ENCODE peak calls at places on chromosomes 5 and 9, in six cellular contexts. R, P, N, X, B and G are unnamed samples.
A peak's percentile ranks its signal among the peaks of the same experiment; 100 is the strongest.

GRCh38 chr5:15334551-15335302 is 165.3 kb upstream of the FBXL7 start:
- DNase-seq in R (no peak), P (no peak), N (no peak), X (no peak), B (no peak), G (no peak)

GRCh38 chr9:104993291-104993963 is 65.5 kb upstream of the ABCA1 start:
- DNase-seq in R (peak; percentile 77), P (peak; percentile 91), N (peak; percentile 90), X (peak; percentile 28), B (peak; percentile 98), G (peak; percentile 50)

GRCh38 chr9:1083325-1083913 is 33.3 kb downstream of the DMRT2 start:
- DNase-seq in R (peak; percentile 20), P (peak; percentile 32), N (no peak), X (peak; percentile 16), B (no peak), G (no peak)

GRCh38 chr5:159992566-159992965 is 16.4 kb upstream of the TTC1 start:
- DNase-seq in R (no peak), P (no peak), N (no peak), X (no peak), B (no peak), G (no peak)

GRCh38 chr9:18208166-18209059 is 265.5 kb upstream of the ADAMTSL1 start:
- DNase-seq in R (peak; percentile 45), P (peak; percentile 90), N (peak; percentile 7), X (peak; percentile 49), B (no peak), G (peak; percentile 43)

GRCh38 chr9:5509573-5509972 is 758 bp upstream of the PDCD1LG2 start:
- DNase-seq in R (no peak), P (no peak), N (peak; percentile 99), X (no peak), B (no peak), G (no peak)

GRCh38 chr9:13140843-13141592 is 138.5 kb downstream of the MPDZ start:
- DNase-seq in R (no peak), P (no peak), N (peak; percentile 19), X (no peak), B (no peak), G (no peak)

GRCh38 chr5:130795037-130795436 is 370.0 kb downstream of the HINT1 start:
- DNase-seq in R (no peak), P (no peak), N (no peak), X (no peak), B (no peak), G (no peak)

GRCh38 chr5:145990077-145990653 is 53.8 kb downstream of the SH3RF2 start:
- DNase-seq in R (no peak), P (no peak), N (no peak), X (no peak), B (no peak), G (peak; percentile 46)

GRCh38 chr9:79346350-79347020 is 225.3 kb upstream of the TLE4 start:
- DNase-seq in R (no peak), P (no peak), N (peak; percentile 56), X (no peak), B (no peak), G (no peak)

GRCh38 chr5:169354263-169354662 is 53.3 kb upstream of the SLIT3 start:
- DNase-seq in R (no peak), P (no peak), N (peak; percentile 50), X (no peak), B (no peak), G (no peak)

GRCh38 chr5:114050087-114050486 is 311.8 kb upstream of the KCNN2 start:
- DNase-seq in R (no peak), P (no peak), N (no peak), X (no peak), B (no peak), G (no peak)

GRCh38 chr5:10030219-10030831 is 219.4 kb downstream of the ATPSCKMT start:
- DNase-seq in R (no peak), P (peak; percentile 88), N (no peak), X (no peak), B (no peak), G (no peak)

GRCh38 chr5:56974241-56974640 is 22.3 kb upstream of the MIER3 start:
- DNase-seq in R (no peak), P (no peak), N (no peak), X (no peak), B (no peak), G (no peak)

GRCh38 chr5:125134216-125135081 is 388.0 kb upstream of the ZNF608 start:
- DNase-seq in R (no peak), P (no peak), N (peak; percentile 91), X (no peak), B (no peak), G (no peak)

GRCh38 chr9:125932012-125932411 is 184.8 kb downstream of the PBX3 start:
- DNase-seq in R (no peak), P (no peak), N (peak; percentile 99), X (peak; percentile 17), B (no peak), G (no peak)

GRCh38 chr9:113690055-113690740 is 185.9 kb upstream of the ZNF618 start:
- DNase-seq in R (no peak), P (no peak), N (no peak), X (no peak), B (no peak), G (no peak)

GRCh38 chr9:99241106-99241505 is 19.0 kb downstream of the SEC61B start:
- DNase-seq in R (no peak), P (no peak), N (no peak), X (no peak), B (no peak), G (no peak)
- TF ChIP-seq CTCF in R (no peak), P (peak; percentile 58), N (no peak), X (no peak), B (no peak), G (no peak)

GRCh38 chr9:121714873-121715272 is 63.4 kb downstream of the DAB2IP start:
- DNase-seq in R (no peak), P (no peak), N (no peak), X (no peak), B (no peak), G (no peak)
- H3K4me1 ChIP-seq in R (peaks cover 7% of the 10 kb centered on the region), P (no peaks in the 10 kb centered on the region), N (peaks cover 7% of the 10 kb centered on the region), X (no peaks in the 10 kb centered on the region), B (peaks cover 38% of the 10 kb centered on the region), G (peaks cover 6% of the 10 kb centered on the region)

DNA sequence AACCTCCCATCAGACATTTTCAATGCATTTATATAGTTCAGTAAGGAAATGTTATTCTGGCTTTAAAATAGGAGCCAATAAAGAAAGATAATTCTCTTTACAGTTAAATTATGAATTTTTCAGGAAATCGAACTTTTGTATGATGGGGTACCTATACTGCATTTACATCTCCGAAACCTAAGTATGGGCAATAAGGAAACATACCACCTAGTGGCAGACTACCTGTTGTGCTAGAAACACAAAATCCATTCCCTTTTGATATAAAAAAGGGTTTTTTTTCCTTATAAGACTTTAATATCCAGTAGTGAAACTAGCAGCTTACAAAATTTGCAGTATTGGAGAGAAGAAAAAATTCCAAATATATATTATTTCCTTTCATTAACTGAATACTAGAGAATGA is 21.3 kb upstream of the VLDLR start:
- DNase-seq in R (no peak), P (no peak), N (no peak), X (no peak), B (no peak), G (no peak)
- TF ChIP-seq CTCF in R (no peak), P (peak; percentile 72), N (no peak), X (no peak), B (no peak), G (no peak)

DNA sequence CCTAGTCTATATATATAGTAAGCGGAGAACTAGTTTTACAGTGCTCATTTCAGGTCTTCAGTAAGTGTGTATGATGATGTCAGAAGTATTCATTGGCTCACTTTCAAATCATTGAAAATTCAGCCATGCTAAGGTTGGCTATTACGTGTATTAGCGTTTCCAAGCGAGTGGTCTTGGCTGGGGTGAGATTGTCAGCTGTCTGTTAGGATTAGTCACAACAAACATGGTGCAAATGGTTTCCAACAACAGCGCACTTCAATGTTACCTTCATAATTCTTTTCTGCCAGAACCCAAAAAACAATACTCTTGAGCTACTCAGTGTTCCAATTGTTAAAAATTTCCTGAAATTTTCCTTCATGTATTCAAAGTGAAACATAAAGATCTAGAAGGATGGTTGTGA is 283.0 kb downstream of the AOPEP start:
- DNase-seq in R (no peak), P (no peak), N (peak; percentile 65), X (no peak), B (no peak), G (no peak)
- H3K4me1 ChIP-seq in R (peaks cover 61% of the 10 kb centered on the region), P (no peaks in the 10 kb centered on the region), N (peaks cover 26% of the 10 kb centered on the region), X (peaks cover 22% of the 10 kb centered on the region), B (peaks cover 19% of the 10 kb centered on the region), G (no peaks in the 10 kb centered on the region)